ENCODE peak calls at places on chromosomes 4 and X, in seven cellular contexts. L is SK-N-MC, F is GM23248, S is keratinocyte, O is SK-N-SH, Z is fibroblast of lung, T is endodermal cell. A is an unnamed sample.

GRCh38 chr4:6355052-6355451 is 85.4 kb downstream of the WFS1 start:
- DNase-seq in L (no peak), F (no peak), S (no peak), O (no peak), Z (no peak), T (no peak), A (no peak)

GRCh38 chrX:155086202-155086840 is 15.0 kb downstream of the BRCC3 start:
- DNase-seq in L (no peak), F (peak), S (no peak), O (peak), Z (peak), T (peak), A (peak)

GRCh38 chr4:108849611-108850406 is 87.0 kb upstream of the ETNPPL start:
- DNase-seq in L (no peak), F (peak), S (no peak), O (no peak), Z (peak), T (no peak), A (no peak)

GRCh38 chr4:38133711-38134480 is 173.7 kb downstream of the PTTG2 start:
- DNase-seq in L (no peak), F (peak), S (no peak), O (no peak), Z (no peak), T (no peak), A (no peak)

GRCh38 chrX:27889878-27890277 is 82.1 kb downstream of the MAGEB10 start:
- DNase-seq in L (no peak), F (no peak), S (no peak), O (no peak), Z (no peak), T (no peak), A (no peak)

GRCh38 chr4:151797131-151797530 is 36.3 kb upstream of the GATB start:
- DNase-seq in L (no peak), F (peak), S (no peak), O (no peak), Z (peak), T (no peak), A (no peak)

GRCh38 chr4:142809559-142809958 is 36.5 kb downstream of the INPP4B start:
- DNase-seq in L (no peak), F (peak), S (no peak), O (no peak), Z (peak), T (no peak), A (no peak)

GRCh38 chrX:154546354-154547244 is at the start of gene G6PD:
- DNase-seq in L (no peak), F (peak), S (no peak), O (peak), Z (peak), T (peak), A (no peak)

GRCh38 chr4:35511851-35512250 is 732.5 kb downstream of the ARAP2 start:
- DNase-seq in L (no peak), F (no peak), S (no peak), O (no peak), Z (no peak), T (no peak), A (no peak)

GRCh38 chr4:69156913-69157312 is 57.6 kb downstream of the UGT2B11 start:
- DNase-seq in L (no peak), F (peak), S (no peak), O (no peak), Z (no peak), T (peak), A (no peak)

GRCh38 chrX:68998716-68999115 is 166.5 kb downstream of the PJA1 start:
- DNase-seq in L (no peak), F (no peak), S (no peak), O (no peak), Z (no peak), T (peak), A (no peak)

GRCh38 chrX:78747471-78747870 is at the start of gene LPAR4:
- DNase-seq in L (no peak), F (peak), S (no peak), O (no peak), Z (peak), T (peak), A (no peak)

GRCh38 chr4:123529278-123529568 is 132.6 kb downstream of the SPRY1 start:
- DNase-seq in L (no peak), F (no peak), S (no peak), O (no peak), Z (no peak), T (no peak), A (no peak)

GRCh38 chr4:173530326-173531062 is 465 bp upstream of the HAND2 start:
- DNase-seq in L (no peak), F (peak), S (no peak), O (peak), Z (no peak), T (peak), A (no peak)

GRCh38 chr4:71550220-71551190 is 211.7 kb downstream of the SLC4A4 start:
- DNase-seq in L (no peak), F (peak), S (no peak), O (no peak), Z (peak), T (peak), A (no peak)

GRCh38 chr4:78237360-78237759 is 180.2 kb downstream of the FRAS1 start:
- DNase-seq in L (no peak), F (no peak), S (no peak), O (peak), Z (no peak), T (no peak), A (no peak)

GRCh38 chr4:90438540-90438939 is 311.3 kb downstream of the CCSER1 start:
- DNase-seq in L (no peak), F (no peak), S (no peak), O (no peak), Z (no peak), T (no peak), A (no peak)

GRCh38 chr4:161850631-161851030 is 313.2 kb downstream of the FSTL5 start:
- DNase-seq in L (no peak), F (no peak), S (no peak), O (no peak), Z (no peak), T (no peak), A (no peak)

GRCh38 chrX:37716502-37717068 is 31.0 kb downstream of the XK start:
- DNase-seq in L (no peak), F (no peak), S (no peak), O (no peak), Z (no peak), T (no peak), A (no peak)

GRCh38 chrX:46601283-46601682 is 27.7 kb downstream of the CHST7 start:
- DNase-seq in L (no peak), F (no peak), S (no peak), O (peak), Z (peak), T (no peak), A (no peak)

GRCh38 chr4:20984011-20984836 is 284.0 kb downstream of the PACRGL start:
- DNase-seq in L (no peak), F (no peak), S (no peak), O (peak), Z (no peak), T (peak), A (peak)

GRCh38 chr4:41294445-41295062 is 37.8 kb downstream of the UCHL1 start:
- DNase-seq in L (no peak), F (no peak), S (no peak), O (no peak), Z (peak), T (no peak), A (no peak)

GRCh38 chr4:169243808-169244207 is 26.9 kb downstream of the SH3RF1 start:
- DNase-seq in L (no peak), F (peak), S (no peak), O (no peak), Z (peak), T (no peak), A (no peak)

GRCh38 chr4:141768954-141769353 is 132.6 kb downstream of the IL15 start:
- DNase-seq in L (peak), F (peak), S (no peak), O (no peak), Z (peak), T (no peak), A (no peak)

GRCh38 chr4:94454405-94454804 is 2.7 kb downstream of the PDLIM5 start:
- DNase-seq in L (no peak), F (peak), S (no peak), O (no peak), Z (no peak), T (no peak), A (no peak)
- H3K4me3 ChIP-seq in L (peak), F (peak), S (peak), O (peak), Z (peak), T (peak), A (peak)

DNA sequence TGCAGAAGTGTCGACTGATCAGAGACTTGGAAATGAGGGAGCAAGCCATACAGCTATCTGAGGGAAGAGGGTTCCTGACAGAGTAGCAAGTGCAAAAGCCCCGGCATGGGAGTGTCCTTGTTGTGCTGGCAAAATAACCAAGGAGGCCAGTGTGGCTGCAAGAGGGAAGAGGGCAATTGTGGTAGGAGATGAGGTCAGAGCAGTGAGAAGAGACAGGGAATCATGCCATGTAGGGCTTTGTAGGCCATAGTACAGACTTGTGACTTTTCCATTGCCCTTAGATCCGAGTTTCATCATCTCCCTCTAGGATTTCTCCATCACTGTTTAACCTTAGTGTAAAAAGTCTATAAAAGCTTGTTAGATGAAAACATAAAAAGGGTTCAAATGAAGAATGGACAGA is 76.2 kb downstream of the DOCK11 start:
- DNase-seq in L (no peak), F (peak), S (no peak), O (no peak), Z (peak), T (no peak), A (no peak)
- H3K9ac ChIP-seq in L (no peak), F (no peak), S (no peak), O (no peak), Z (no peak), T (no peak), A (no peak)

DNA sequence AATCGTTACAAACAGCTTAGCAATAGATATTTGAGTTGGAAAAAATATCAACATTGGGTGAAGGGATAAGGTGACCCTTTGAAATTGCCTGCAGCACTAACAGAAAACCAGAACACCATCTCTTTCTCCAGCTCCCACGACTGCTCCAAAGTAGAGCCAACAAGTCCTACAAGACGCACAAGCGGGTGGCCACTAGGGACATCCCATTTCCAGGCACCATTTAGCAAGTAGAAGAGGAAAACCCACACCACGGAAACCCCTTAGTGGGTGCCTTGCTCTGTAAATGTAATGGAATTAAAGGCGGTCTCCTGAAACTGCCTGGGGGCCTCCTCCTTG is 1.9 kb downstream of the ARHGAP6 start:
- DNase-seq in L (no peak), F (no peak), S (no peak), O (no peak), Z (peak), T (peak), A (no peak)
- H3K4me3 ChIP-seq in L (no peak), F (peak), S (no peak), O (no peak), Z (peak), T (no peak), A (peak)

DNA sequence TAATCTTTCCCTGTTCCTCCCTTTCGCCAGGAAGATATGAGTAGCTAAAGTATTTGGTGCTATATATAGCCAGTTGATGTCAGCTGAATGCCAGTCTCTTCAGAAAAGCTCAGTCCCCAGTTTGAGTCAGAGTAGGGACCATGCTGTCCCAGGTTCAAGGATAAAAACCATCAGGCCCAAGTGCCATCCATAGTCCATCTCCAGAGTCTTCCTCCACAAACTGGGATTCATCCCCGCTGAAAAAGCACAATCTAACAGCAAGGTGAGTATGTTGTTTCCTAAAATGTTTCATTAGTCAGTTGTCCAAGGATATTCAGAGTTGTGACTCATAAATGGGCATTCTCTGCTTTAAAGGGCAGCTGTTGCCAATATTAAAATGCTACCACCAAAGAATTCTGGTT is at the start of gene MYOZ2:
- DNase-seq in L (no peak), F (peak), S (no peak), O (no peak), Z (no peak), T (no peak), A (no peak)
- H3K9ac ChIP-seq in L (no peak), F (no peak), S (no peak), O (no peak), Z (no peak), T (no peak), A (no peak)

GRCh38 chr4:119958983-119959382 is 107.7 kb downstream of the MAD2L1 start:
- DNase-seq in L (no peak), F (no peak), S (no peak), O (no peak), Z (no peak), T (no peak), A (no peak)
- H3K4me3 ChIP-seq in L (no peak), F (no peak), S (no peak), O (no peak), Z (no peak), T (no peak), A (no peak)

GRCh38 chr4:3657917-3658913 is 108.0 kb upstream of the ADRA2C start:
- DNase-seq in L (no peak), F (peak), S (no peak), O (peak), Z (peak), T (no peak), A (peak)

GRCh38 chr4:3660928-3661515 is 105.2 kb upstream of the ADRA2C start:
- DNase-seq in L (no peak), F (no peak), S (no peak), O (no peak), Z (no peak), T (no peak), A (no peak)

GRCh38 chr4:3661989-3662388 is 104.2 kb upstream of the ADRA2C start:
- DNase-seq in L (no peak), F (no peak), S (no peak), O (no peak), Z (no peak), T (no peak), A (no peak)

GRCh38 chr4:3659131-3659530 is 107.1 kb upstream of the ADRA2C start:
- DNase-seq in L (no peak), F (no peak), S (no peak), O (peak), Z (no peak), T (no peak), A (no peak)

GRCh38 chr4:3660086-3660927 is 105.9 kb upstream of the ADRA2C start:
- DNase-seq in L (no peak), F (no peak), S (no peak), O (no peak), Z (peak), T (no peak), A (no peak)
- H3K9ac ChIP-seq in L (no peak), F (no peak), S (no peak), O (no peak), Z (no peak), T (no peak), A (no peak)

A was measured in kidney.